ENCODE peak calls at places on chromosomes 7 and 10, in nine cellular contexts. E is ovary; B is HFFc6; W is CD8-positive, alpha-beta T cell; T is brain microvascular endothelial cell; U is thoracic aorta; K is GM10248; Z is activated B cell treated with CpG ODN at 0.5 μM for 24 hours; M is neural progenitor cell. A is an unnamed sample.
A peak's percentile ranks its signal among the peaks of the same experiment; 100 is the strongest.

GRCh38 chr7:46745700-46746090 is 824.6 kb upstream of the IGFBP3 start:
- DNase-seq in E (no peak), B (no peak), W (no peak), T (no peak), U (no peak), K (no peak), Z (no peak), M (no peak), A (no peak)

GRCh38 chr7:93575555-93576397 is 1.3 kb upstream of the CALCR start:
- DNase-seq in E (no peak), B (no peak), W (no peak), T (no peak), U (no peak), K (peak; percentile 5), Z (no peak), M (peak; percentile 44), A (no peak)

GRCh38 chr10:30510184-30510931 is 76.4 kb downstream of the MAP3K8 start:
- DNase-seq in E (no peak), B (peak; percentile 71), W (no peak), T (peak; percentile 84), U (peak; percentile 57), K (peak; percentile 68), Z (no peak), M (no peak), A (no peak)

GRCh38 chr10:48199580-48200377 is 74.7 kb downstream of the FRMPD2 start:
- DNase-seq in E (no peak), B (peak; percentile 85), W (no peak), T (peak; percentile 52), U (no peak), K (no peak), Z (no peak), M (no peak), A (no peak)

GRCh38 chr7:7568553-7568952 is 1.9 kb downstream of the MIOS start:
- DNase-seq in E (no peak), B (no peak), W (no peak), T (no peak), U (no peak), K (no peak), Z (no peak), M (no peak), A (no peak)

GRCh38 chr7:77454802-77455201 is 38.7 kb upstream of the GSAP start:
- DNase-seq in E (no peak), B (no peak), W (no peak), T (no peak), U (no peak), K (no peak), Z (no peak), M (no peak), A (no peak)

GRCh38 chr7:110119883-110120581 is 970.9 kb upstream of the LRRN3 start:
- DNase-seq in E (no peak), B (peak; percentile 30), W (no peak), T (peak; percentile 54), U (no peak), K (no peak), Z (no peak), M (no peak), A (no peak)

GRCh38 chr10:108014902-108015177 is 850.3 kb upstream of the SORCS1 start:
- DNase-seq in E (no peak), B (no peak), W (no peak), T (no peak), U (no peak), K (peak; percentile 6), Z (no peak), M (no peak), A (no peak)

GRCh38 chr7:130219871-130220270 is 12.2 kb downstream of the SSMEM1 start:
- DNase-seq in E (no peak), B (no peak), W (no peak), T (no peak), U (no peak), K (no peak), Z (no peak), M (no peak), A (no peak)

GRCh38 chr7:74029094-74029785 is 1.3 kb downstream of the ELN start:
- DNase-seq in E (no peak), B (no peak), W (no peak), T (no peak), U (no peak), K (no peak), Z (no peak), M (no peak), A (no peak)

GRCh38 chr7:43164757-43165156 is 52.3 kb downstream of the HECW1 start:
- DNase-seq in E (no peak), B (peak; percentile 91), W (no peak), T (peak; percentile 95), U (no peak), K (peak; percentile 72), Z (no peak), M (no peak), A (no peak)

GRCh38 chr10:61153766-61154165 is 209.8 kb upstream of the RHOBTB1 start:
- DNase-seq in E (no peak), B (no peak), W (no peak), T (no peak), U (no peak), K (no peak), Z (no peak), M (no peak), A (no peak)

GRCh38 chr10:91596821-91597396 is 36.0 kb downstream of the PPP1R3C start:
- DNase-seq in E (no peak), B (peak; percentile 46), W (no peak), T (peak; percentile 51), U (no peak), K (no peak), Z (no peak), M (no peak), A (no peak)

GRCh38 chr10:13808556-13809391 is 222.0 kb downstream of the PRPF18 start:
- DNase-seq in E (no peak), B (no peak), W (no peak), T (no peak), U (no peak), K (no peak), Z (no peak), M (no peak), A (no peak)

GRCh38 chr10:90589825-90590224 is 268.0 kb downstream of the HTR7 start:
- DNase-seq in E (no peak), B (no peak), W (no peak), T (no peak), U (no peak), K (no peak), Z (no peak), M (no peak), A (no peak)

GRCh38 chr10:98959486-98959885 is 276.2 kb downstream of the HPSE2 start:
- DNase-seq in E (no peak), B (no peak), W (no peak), T (no peak), U (no peak), K (no peak), Z (no peak), M (no peak), A (no peak)

DNA sequence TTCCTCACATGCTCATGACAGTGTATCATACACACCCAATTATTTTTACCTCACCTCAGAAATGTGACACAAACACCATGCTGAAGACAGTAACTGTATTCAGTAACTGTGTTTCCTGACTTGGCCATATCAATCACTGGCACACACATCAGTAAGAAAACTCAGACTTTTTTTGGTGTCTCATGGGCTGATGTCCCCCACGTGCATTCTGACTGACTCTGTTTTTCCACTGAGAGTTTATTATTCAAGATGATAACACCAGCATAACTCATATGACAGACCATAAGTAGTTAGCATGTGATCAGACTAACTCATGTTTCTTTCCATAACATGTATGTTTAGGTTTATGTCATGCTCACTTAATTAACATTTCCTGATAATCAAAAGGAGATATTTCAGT is 124.8 kb downstream of the CD36 start:
- DNase-seq in E (no peak), B (no peak), W (no peak), T (no peak), U (no peak), K (no peak), Z (no peak), M (no peak), A (no peak)
- TF ChIP-seq CTCF in E (no peak), B (no peak), W (no peak), T (no peak), U (no peak), K (no peak), Z (no peak), M (no peak), A (no peak)

DNA sequence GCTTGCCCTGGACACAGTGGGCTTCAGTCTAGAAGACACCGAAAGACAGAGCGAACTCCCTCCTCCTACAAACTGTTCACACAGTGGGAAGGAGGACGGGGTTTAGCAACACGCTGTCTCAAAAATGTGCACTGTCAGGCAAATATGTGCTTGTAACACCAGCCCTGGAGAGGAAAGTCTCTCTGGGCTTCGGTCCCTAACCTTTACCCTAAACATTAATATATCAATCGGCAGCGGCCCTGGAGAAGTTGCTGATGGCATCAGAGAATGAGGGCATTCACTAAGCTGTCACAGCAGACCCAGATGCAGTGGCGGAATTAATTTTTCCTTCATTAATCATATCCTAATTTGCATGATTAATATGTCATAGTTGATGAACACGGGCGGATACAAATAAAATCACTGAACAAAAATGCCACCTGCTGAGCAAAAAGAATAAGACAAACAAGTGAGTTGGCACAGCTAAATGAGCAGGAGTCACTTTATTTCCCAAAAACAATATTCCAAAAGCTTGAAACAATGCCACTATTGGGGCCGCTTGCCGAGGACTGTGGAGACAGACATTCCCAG is 45.2 kb upstream of the INSIG1 start:
- DNase-seq in E (no peak), B (no peak), W (no peak), T (no peak), U (no peak), K (no peak), Z (no peak), M (no peak), A (no peak)
- TF ChIP-seq CTCF in E (no peak), B (no peak), W (no peak), T (no peak), U (no peak), K (no peak), Z (no peak), M (no peak), A (no peak)

GRCh38 chr10:88745633-88746032 is 14.2 kb upstream of the LIPN start:
- DNase-seq in E (no peak), B (no peak), W (no peak), T (no peak), U (no peak), K (no peak), Z (no peak), M (no peak), A (no peak)

DNA sequence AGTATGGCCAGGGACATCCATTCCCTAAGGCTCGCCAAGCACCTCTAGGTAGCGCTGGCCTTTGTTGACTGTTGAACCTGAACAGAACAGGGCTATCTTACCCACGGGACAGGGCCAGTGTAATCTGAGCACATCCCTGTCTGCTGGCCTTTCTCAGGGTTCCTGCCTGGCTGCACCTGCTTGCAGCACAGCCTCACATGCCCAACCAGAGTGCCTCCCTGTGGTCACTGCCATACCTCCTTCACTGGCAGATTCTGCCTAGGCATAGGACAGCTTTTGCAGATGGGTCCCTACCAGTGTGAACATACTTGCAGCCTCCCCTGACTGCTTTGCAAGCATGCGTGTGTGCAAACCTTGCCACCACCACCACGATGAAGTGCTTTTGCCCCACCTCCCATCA is 15.8 kb upstream of the LIPN start:
- DNase-seq in E (no peak), B (no peak), W (no peak), T (no peak), U (no peak), K (no peak), Z (no peak), M (no peak), A (no peak)
- TF ChIP-seq CTCF in E (no peak), B (no peak), W (no peak), T (no peak), U (no peak), K (no peak), Z (no peak), M (no peak), A (no peak)

GRCh38 chr10:24574578-24575155 is 149.0 kb downstream of the ARHGAP21 start:
- DNase-seq in E (no peak), B (no peak), W (no peak), T (no peak), U (no peak), K (no peak), Z (no peak), M (no peak), A (no peak)
- TF ChIP-seq CTCF in E (no peak), B (peak; percentile 11), W (no peak), T (no peak), U (no peak), K (no peak), Z (no peak), M (no peak), A (no peak)

A was measured in natural killer cell.